ENCODE peak calls at places on chromosomes 6 and 20, in five cellular contexts. G is spleen, P is A549, S is suprapubic skin, H is heart left ventricle. T is an unnamed sample.

GRCh38 chr20:10006461-10006860 is 28.3 kb upstream of the ANKEF1 start:
- DNase-seq in G (no peak), S (no peak), H (no peak), P (no peak), T (no peak)

GRCh38 chr6:126657556-126658129 is 317.7 kb downstream of the CENPW start:
- DNase-seq in P (peak), H (no peak), G (no peak), S (no peak), T (no peak)

GRCh38 chr20:53757472-53757913 is 163.9 kb upstream of the ZNF217 start:
- DNase-seq in P (no peak), H (no peak), G (no peak), S (no peak), T (no peak)

GRCh38 chr20:18666803-18667460 is 79.1 kb downstream of the DTD1 start:
- DNase-seq in S (no peak), H (no peak), G (no peak), P (no peak), T (no peak)

GRCh38 chr6:27867051-27867940 is 44.9 kb downstream of the OR2B2 start:
- DNase-seq in S (no peak), P (peak), H (peak), G (peak), T (no peak)

GRCh38 chr6:46642928-46643751 is 9.5 kb downstream of the CYP39A1 start:
- DNase-seq in H (no peak), P (no peak), G (no peak), S (no peak), T (no peak)

GRCh38 chr20:50224553-50225255 is 34.1 kb downstream of the CEBPB start:
- DNase-seq in P (no peak), H (peak), G (no peak), S (peak), T (peak)

GRCh38 chr20:45968081-45968671 is 3.8 kb downstream of the ZNF335 start:
- DNase-seq in G (no peak), H (no peak), S (peak), P (no peak), T (no peak)

GRCh38 chr20:20143646-20144045 is 91.3 kb downstream of the CFAP61 start:
- DNase-seq in S (no peak), H (no peak), P (no peak), G (no peak), T (no peak)

GRCh38 chr20:42204261-42204660 is 586.1 kb upstream of the CHD6 start:
- DNase-seq in H (no peak), P (peak), G (no peak), S (no peak), T (peak)

GRCh38 chr6:130958468-130958867 is 104.6 kb downstream of the EPB41L2 start:
- DNase-seq in H (no peak), S (no peak), G (no peak), P (no peak), T (no peak)

GRCh38 chr20:8914421-8914820 is 154.5 kb upstream of the PLCB4 start:
- DNase-seq in P (no peak), H (no peak), G (no peak), S (no peak), T (no peak)
- H3K27ac ChIP-seq in P (no peak), H (no peak), G (no peak), S (no peak), T (no peak)

GRCh38 chr6:31739639-31740396 is at the start of gene MSH5:
- DNase-seq in H (peak), P (peak), S (peak), G (peak), T (peak)
- TF ChIP-seq POLR2A in H (peak), P (peak), S (no peak), G (no peak), T (peak)

DNA sequence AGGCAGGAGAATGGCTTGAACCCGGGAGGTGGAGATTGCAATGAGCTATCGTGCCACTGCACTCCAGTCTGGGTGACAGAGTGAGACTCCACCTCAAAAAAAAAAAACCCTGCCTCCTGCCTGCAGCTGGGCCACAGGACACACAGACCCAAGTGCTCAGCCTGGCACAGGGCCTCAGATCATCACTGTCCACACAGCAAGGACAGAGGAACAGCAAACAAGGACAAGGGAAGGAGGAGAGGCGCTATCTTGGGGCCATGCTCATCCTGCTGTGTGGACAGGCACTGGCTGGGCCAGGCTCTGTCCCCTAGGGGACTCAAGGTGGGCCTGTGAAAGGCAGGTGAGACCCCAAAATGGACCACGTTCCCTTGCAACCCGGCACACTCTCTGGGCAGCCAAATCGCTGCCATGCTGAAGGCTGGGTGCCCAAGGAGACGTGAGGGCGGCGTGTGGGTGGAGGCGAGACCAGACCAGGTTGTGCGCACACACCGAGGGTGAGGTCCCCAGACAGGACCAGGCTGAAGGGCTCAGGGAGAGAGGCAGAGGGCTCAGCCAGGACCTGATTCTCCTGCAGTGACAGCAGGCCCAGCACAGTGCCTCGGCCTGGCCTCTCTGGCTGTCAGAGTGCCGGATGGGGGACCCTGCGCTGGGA is 9.1 kb downstream of the UCKL1 start:
- DNase-seq in H (peak), P (no peak), S (no peak), G (peak), T (no peak)
- H3K27ac ChIP-seq in H (peak), P (no peak), S (no peak), G (peak), T (peak)

GRCh38 chr20:517221-517620 is 26.4 kb downstream of the CSNK2A1 start:
- DNase-seq in H (no peak), P (no peak), S (no peak), G (no peak), T (no peak)

GRCh38 chr20:515696-516095 is 27.9 kb downstream of the CSNK2A1 start:
- DNase-seq in H (no peak), S (no peak), P (no peak), G (no peak), T (no peak)

GRCh38 chr20:507933-508332 is 35.7 kb downstream of the CSNK2A1 start:
- DNase-seq in S (no peak), H (no peak), P (no peak), G (no peak), T (no peak)

DNA sequence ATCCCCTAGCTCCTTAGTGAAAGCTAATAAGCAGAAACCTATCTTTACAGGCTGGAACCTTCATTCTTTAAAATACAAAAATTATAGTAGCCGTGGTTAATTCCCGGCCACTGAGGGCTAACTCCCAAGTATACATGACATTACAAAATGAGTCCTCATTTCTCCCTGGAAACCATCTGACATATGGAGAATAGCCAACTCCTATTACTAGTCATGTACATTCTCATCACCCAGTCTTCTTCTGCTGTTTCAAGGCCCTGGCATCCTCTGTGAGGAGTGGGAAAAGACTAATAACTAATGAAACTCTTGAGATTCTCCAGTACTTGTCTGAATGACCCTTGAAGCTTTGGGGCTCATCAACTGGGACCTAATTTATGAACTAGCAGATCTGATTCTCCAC is 30.2 kb downstream of the CSNK2A1 start:
- DNase-seq in G (no peak), P (no peak), H (no peak), S (no peak), T (no peak)
- TF ChIP-seq POLR2A in G (no peak), P (no peak), H (no peak), S (no peak), T (no peak)

GRCh38 chr6:98644063-98644462 is 190.3 kb upstream of the POU3F2 start:
- DNase-seq in P (no peak), G (no peak), S (no peak), H (no peak), T (no peak)

GRCh38 chr6:98636941-98637340 is 197.4 kb upstream of the POU3F2 start:
- DNase-seq in G (no peak), H (no peak), S (no peak), P (no peak), T (no peak)

GRCh38 chr6:98639236-98639635 is 195.1 kb upstream of the POU3F2 start:
- DNase-seq in P (no peak), H (no peak), G (no peak), S (no peak), T (no peak)

DNA sequence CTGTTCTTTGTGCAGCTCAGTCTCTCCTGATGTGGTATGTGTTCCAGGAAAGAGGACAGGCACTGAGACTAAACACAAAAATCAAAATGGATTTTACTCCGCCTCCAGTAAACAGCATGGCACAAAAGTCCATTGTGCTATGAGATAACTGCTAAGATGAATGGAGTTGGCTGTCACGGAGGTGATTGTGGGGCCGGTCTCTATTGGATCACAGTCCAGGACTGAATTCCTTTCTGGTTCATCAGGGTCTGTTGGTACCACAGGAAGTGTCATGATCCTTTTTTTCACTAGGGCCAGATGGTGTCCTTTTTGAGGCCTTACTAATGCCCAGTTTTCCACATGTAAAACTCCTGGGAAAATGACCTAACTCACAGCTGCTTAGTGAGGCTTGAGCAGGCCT is 192.4 kb upstream of the POU3F2 start:
- DNase-seq in P (no peak), S (no peak), G (no peak), H (no peak), T (no peak)
- H3K27ac ChIP-seq in P (no peak), S (no peak), G (no peak), H (no peak), T (peak)

DNA sequence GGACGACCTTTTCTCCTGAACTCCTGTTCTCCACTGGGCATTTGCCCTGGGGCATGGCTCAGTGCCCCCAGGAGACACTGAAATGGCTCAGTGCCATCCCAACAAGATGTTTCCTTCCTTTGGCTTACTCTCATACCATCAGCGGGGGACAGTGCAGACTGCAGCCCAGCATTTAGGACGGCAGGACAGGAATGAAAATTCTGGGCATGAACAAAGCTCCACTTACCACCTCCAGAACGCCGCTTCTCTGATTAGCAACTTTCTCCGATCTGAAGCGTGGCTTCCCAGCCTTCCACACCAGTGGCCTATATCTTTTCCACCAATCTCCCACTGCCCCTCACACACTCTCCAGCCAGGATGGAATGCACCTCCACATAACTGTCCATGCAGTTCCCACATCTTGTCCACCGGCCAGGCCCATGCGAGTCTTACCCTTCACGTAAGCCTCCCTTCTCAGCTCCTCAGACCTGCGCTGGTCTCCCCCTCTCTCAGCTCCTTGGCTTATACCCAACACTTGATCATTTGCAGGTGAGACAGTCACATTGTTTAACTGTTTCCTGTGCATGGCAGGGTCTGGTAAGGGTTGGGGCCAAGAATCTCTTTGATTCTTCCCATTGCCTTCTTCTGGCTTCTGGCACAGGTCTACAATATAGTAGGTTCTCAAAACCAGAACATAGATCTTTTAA is 114.5 kb downstream of the FYN start:
- DNase-seq in P (no peak), H (no peak), S (no peak), G (no peak), T (no peak)
- TF ChIP-seq POLR2A in P (no peak), H (no peak), S (no peak), G (peak), T (no peak)

GRCh38 chr6:82554706-82555105 is 191.1 kb downstream of the TPBG start:
- DNase-seq in S (no peak), H (no peak), G (no peak), P (no peak), T (no peak)
- H3K27ac ChIP-seq in S (no peak), H (no peak), G (no peak), P (no peak), T (no peak)

GRCh38 chr6:157157228-157157627 is 166.1 kb downstream of the TMEM242 start:
- DNase-seq in S (no peak), P (no peak), G (no peak), H (no peak), T (no peak)

GRCh38 chr6:157159339-157159738 is 164.0 kb downstream of the TMEM242 start:
- DNase-seq in G (no peak), H (no peak), P (no peak), S (no peak), T (no peak)

GRCh38 chr6:157158456-157158855 is 164.9 kb downstream of the TMEM242 start:
- DNase-seq in G (no peak), P (no peak), H (no peak), S (no peak), T (no peak)

GRCh38 chr6:157161912-157162311 is 161.4 kb downstream of the TMEM242 start:
- DNase-seq in P (no peak), H (no peak), S (no peak), G (no peak), T (no peak)

DNA sequence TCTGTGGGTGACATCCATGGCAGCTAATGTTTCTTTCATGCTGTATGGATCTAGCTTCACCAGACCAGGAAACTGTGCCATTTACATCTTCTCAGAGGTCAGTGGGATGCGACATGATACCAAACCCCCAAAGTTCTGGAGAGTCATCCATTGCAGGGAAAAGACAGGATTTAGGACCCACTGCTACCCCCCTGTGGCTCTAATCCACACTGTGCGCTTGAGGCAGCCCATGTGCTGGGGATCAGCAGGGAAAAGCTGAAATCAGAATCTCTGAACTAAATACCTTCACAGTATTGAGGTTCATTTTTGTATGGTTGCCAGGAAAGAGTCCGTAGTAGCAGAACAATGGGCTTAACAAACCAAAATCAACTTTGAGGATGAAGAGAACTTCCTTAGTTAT is 164.4 kb downstream of the TMEM242 start:
- DNase-seq in G (no peak), S (no peak), P (no peak), H (no peak), T (no peak)
- TF ChIP-seq POLR2A in G (no peak), S (no peak), P (no peak), H (no peak), T (no peak)

GRCh38 chr6:14274552-14275492 is 157.2 kb downstream of the CD83 start:
- DNase-seq in P (no peak), G (no peak), H (no peak), S (no peak), T (no peak)
- H3K27ac ChIP-seq in P (no peak), G (peak), H (no peak), S (peak), T (no peak)

GRCh38 chr6:31765559-31765909 is 3.1 kb downstream of the SAPCD1 start:
- DNase-seq in H (no peak), S (no peak), G (peak), P (no peak), T (no peak)
- TF ChIP-seq POLR2A in H (no peak), S (no peak), G (no peak), P (no peak), T (no peak)